ENCODE peak calls at places on chromosomes 6 and 20, in eight cellular contexts. E is NCI-H1092 treated with DMSO at 0.1 percent for 48 hours, I is posterior vena cava, H is fibroblast of mammary gland, O is lung microvascular endothelial cell, Y is epithelial cell of esophagus, A is NCI-H2029, D is HFF-Myc. N is an unnamed sample.

GRCh38 chr6:136031982-136032381 is 180.5 kb downstream of the PDE7B start:
- DNase-seq in A (no peak), H (peak; percentile 83), D (no peak), I (no peak), E (peak; percentile 20), Y (peak; percentile 55), O (peak; percentile 71), N (no peak)

GRCh38 chr6:167296902-167297301 is 5.8 kb downstream of the UNC93A start:
- DNase-seq in D (no peak), H (no peak), A (no peak), O (no peak), Y (no peak), I (no peak), E (no peak), N (no peak)

GRCh38 chr20:6606651-6607050 is 160.8 kb upstream of the BMP2 start:
- DNase-seq in E (no peak), H (no peak), Y (no peak), O (no peak), D (no peak), A (no peak), I (no peak), N (no peak)

GRCh38 chr6:27752038-27752885 is 159.9 kb downstream of the OR2B2 start:
- DNase-seq in A (peak; percentile 83), I (no peak), Y (peak; percentile 85), H (peak; percentile 78), E (peak; percentile 71), D (peak; percentile 67), O (peak; percentile 80), N (peak; percentile 40)

GRCh38 chr6:27672113-27672799 is 199.4 kb upstream of the ZNF184 start:
- DNase-seq in D (peak; percentile 81), O (peak; percentile 27), Y (peak; percentile 86), E (no peak), I (no peak), A (no peak), H (peak; percentile 84), N (peak; percentile 31)

GRCh38 chr6:137978252-137978896 is 111.3 kb downstream of the TNFAIP3 start:
- DNase-seq in A (no peak), I (no peak), O (no peak), H (no peak), D (no peak), E (no peak), Y (peak; percentile 85), N (no peak)

GRCh38 chr6:118776607-118777549 is 117.1 kb upstream of the ASF1A start:
- DNase-seq in Y (peak; percentile 78), O (peak; percentile 71), E (peak; percentile 60), I (no peak), H (peak; percentile 80), D (peak; percentile 77), A (peak; percentile 86), N (peak; percentile 5)

GRCh38 chr20:31704225-31705119 is 18.2 kb downstream of the BCL2L1 start:
- DNase-seq in O (peak; percentile 67), E (no peak), D (no peak), H (no peak), A (no peak), I (no peak), Y (peak; percentile 98), N (no peak)

GRCh38 chr6:168427184-168427583 is 13.8 kb upstream of the SMOC2 start:
- DNase-seq in A (no peak), E (no peak), H (no peak), Y (no peak), O (no peak), D (no peak), I (no peak), N (no peak)

GRCh38 chr6:161303628-161304340 is 29.9 kb upstream of the AGPAT4 start:
- DNase-seq in Y (peak; percentile 34), A (no peak), O (peak; percentile 6), I (no peak), D (no peak), E (no peak), H (peak; percentile 70), N (no peak)

GRCh38 chr6:156809034-156809433 is 31.9 kb downstream of the ARID1B start:
- DNase-seq in I (no peak), O (peak; percentile 79), D (peak; percentile 82), E (no peak), Y (no peak), H (peak; percentile 86), A (peak; percentile 40), N (no peak)

GRCh38 chr6:152463183-152463582 is 174.0 kb downstream of the SYNE1 start:
- DNase-seq in E (no peak), I (no peak), H (no peak), A (no peak), Y (no peak), D (no peak), O (peak; percentile 62), N (no peak)

GRCh38 chr6:5783584-5784089 is 223.1 kb downstream of the NRN1 start:
- DNase-seq in E (no peak), Y (no peak), H (no peak), O (no peak), A (no peak), I (no peak), D (no peak), N (no peak)

GRCh38 chr6:93293399-93294271 is 125.7 kb downstream of the EPHA7 start:
- DNase-seq in Y (no peak), O (no peak), I (no peak), D (no peak), A (no peak), E (no peak), H (no peak), N (no peak)

GRCh38 chr6:10202111-10202510 is 212.8 kb downstream of the TFAP2A start:
- DNase-seq in O (no peak), H (no peak), Y (peak; percentile 55), I (no peak), D (no peak), A (no peak), E (no peak), N (no peak)

GRCh38 chr20:56417402-56417801 is 5.3 kb downstream of the CASS4 start:
- DNase-seq in E (no peak), Y (no peak), I (no peak), O (no peak), A (no peak), D (no peak), H (no peak), N (no peak)

GRCh38 chr20:43564993-43565757 is 6.3 kb downstream of the SGK2 start:
- DNase-seq in A (no peak), H (no peak), D (no peak), E (no peak), O (no peak), I (peak; percentile 72), Y (no peak), N (no peak)